ENCODE peak calls at places on chromosomes 1 and 21, in four cellular contexts. E, Y, M and B are unnamed samples.

GRCh38 chr21:14736162-14736561 is 190.0 kb upstream of the SAMSN1 start:
- DNase-seq in Y (no peak), M (no peak), E (no peak), B (no peak)

GRCh38 chr1:109935451-109935900 is 24.8 kb downstream of the CSF1 start:
- DNase-seq in Y (no peak), M (no peak), E (no peak), B (no peak)

GRCh38 chr1:152049291-152050073 is 12.7 kb upstream of the S100A11 start:
- DNase-seq in Y (peak; percentile 80), M (peak; percentile 59), E (no peak), B (no peak)

GRCh38 chr1:164240081-164240480 is 318.9 kb upstream of the PBX1 start:
- DNase-seq in Y (peak; percentile 33), M (no peak), E (no peak), B (no peak)

GRCh38 chr1:61523219-61523618 is 201.7 kb downstream of the TM2D1 start:
- DNase-seq in Y (no peak), M (no peak), E (no peak), B (no peak)

GRCh38 chr1:117147856-117148588 is 26.5 kb upstream of the TRIM45 start:
- DNase-seq in M (peak; percentile 28), E (no peak), Y (peak; percentile 46), B (no peak)

GRCh38 chr21:39976805-39977204 is 109.6 kb downstream of the PCP4 start:
- DNase-seq in Y (no peak), E (no peak), M (no peak), B (no peak)

GRCh38 chr1:103265551-103265950 is 157.2 kb upstream of the COL11A1 start:
- DNase-seq in E (no peak), M (no peak), Y (peak; percentile 64), B (no peak)

GRCh38 chr1:175131100-175131499 is 61.5 kb downstream of the KIAA0040 start:
- DNase-seq in E (no peak), Y (no peak), M (no peak), B (no peak)

GRCh38 chr1:18949689-18950414 is 6.6 kb downstream of the IFFO2 start:
- DNase-seq in E (no peak), M (no peak), Y (peak; percentile 38), B (no peak)

GRCh38 chr1:87362063-87362833 is 33.6 kb downstream of the LMO4 start:
- DNase-seq in M (no peak), Y (no peak), E (no peak), B (no peak)

GRCh38 chr1:205068001-205068400 is 16.3 kb downstream of the TMEM81 start:
- DNase-seq in M (no peak), E (peak; percentile 8), Y (no peak), B (peak; percentile 35)

GRCh38 chr1:37434292-37434907 is 40.0 kb upstream of the ZC3H12A start:
- DNase-seq in M (peak; percentile 30), E (no peak), Y (peak; percentile 55), B (no peak)

GRCh38 chr1:22661880-22662279 is 8.8 kb downstream of the C1QB start:
- DNase-seq in E (no peak), Y (no peak), M (no peak), B (no peak)

GRCh38 chr1:39258146-39258924 is 53.8 kb downstream of the MACF1 start:
- DNase-seq in Y (peak; percentile 78), E (peak; percentile 84), M (peak; percentile 47), B (no peak)

GRCh38 chr1:39261712-39262221 is 57.3 kb downstream of the MACF1 start:
- DNase-seq in M (peak; percentile 24), Y (peak; percentile 60), E (no peak), B (no peak)

GRCh38 chr1:39255212-39255611 is 50.7 kb downstream of the MACF1 start:
- DNase-seq in E (no peak), Y (peak; percentile 32), M (no peak), B (no peak)

GRCh38 chr1:39262802-39263201 is 58.3 kb downstream of the MACF1 start:
- DNase-seq in E (no peak), Y (peak; percentile 58), M (no peak), B (no peak)

GRCh38 chr1:39258925-39259244 is 54.4 kb downstream of the MACF1 start:
- DNase-seq in Y (no peak), E (no peak), M (no peak), B (no peak)
- TF ChIP-seq CTCF in Y (no peak), E (no peak), M (no peak), B (peak; percentile 62)

GRCh38 chr1:94698759-94699502 is 121.2 kb upstream of the SLC44A3 start:
- DNase-seq in M (peak; percentile 67), E (no peak), Y (peak; percentile 64), B (no peak)
- TF ChIP-seq CTCF in M (peak; percentile 5), E (no peak), Y (no peak), B (peak; percentile 11)

DNA sequence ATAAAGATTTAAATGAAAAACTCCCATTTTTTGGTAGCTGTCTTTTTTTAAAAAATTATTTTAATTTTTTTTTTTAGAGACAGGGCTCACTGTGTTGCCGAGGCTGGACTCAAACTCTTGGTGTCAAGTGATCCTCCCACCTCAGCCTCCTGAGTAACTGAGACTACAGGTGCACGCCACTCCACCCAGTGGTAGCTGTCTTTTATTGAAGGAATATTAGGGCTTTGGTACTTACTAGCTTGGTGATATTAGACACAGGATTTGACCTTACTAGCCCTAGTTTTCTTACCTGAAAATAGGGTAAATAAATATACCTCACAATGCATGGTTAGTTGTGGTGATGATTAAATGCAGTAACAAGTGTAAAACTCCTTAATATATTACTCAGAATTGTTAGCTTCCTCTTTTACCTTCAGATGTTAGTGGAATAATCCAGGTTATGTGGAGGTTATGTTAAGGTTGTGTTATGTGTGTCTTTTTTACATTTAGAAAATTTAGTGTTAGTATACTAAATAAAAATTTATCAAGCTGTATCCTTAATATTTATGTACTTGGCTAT is 66.8 kb downstream of the PHACTR4 start:
- DNase-seq in Y (no peak), E (no peak), M (no peak), B (no peak)
- TF ChIP-seq CTCF in Y (no peak), E (no peak), M (no peak), B (no peak)

DNA sequence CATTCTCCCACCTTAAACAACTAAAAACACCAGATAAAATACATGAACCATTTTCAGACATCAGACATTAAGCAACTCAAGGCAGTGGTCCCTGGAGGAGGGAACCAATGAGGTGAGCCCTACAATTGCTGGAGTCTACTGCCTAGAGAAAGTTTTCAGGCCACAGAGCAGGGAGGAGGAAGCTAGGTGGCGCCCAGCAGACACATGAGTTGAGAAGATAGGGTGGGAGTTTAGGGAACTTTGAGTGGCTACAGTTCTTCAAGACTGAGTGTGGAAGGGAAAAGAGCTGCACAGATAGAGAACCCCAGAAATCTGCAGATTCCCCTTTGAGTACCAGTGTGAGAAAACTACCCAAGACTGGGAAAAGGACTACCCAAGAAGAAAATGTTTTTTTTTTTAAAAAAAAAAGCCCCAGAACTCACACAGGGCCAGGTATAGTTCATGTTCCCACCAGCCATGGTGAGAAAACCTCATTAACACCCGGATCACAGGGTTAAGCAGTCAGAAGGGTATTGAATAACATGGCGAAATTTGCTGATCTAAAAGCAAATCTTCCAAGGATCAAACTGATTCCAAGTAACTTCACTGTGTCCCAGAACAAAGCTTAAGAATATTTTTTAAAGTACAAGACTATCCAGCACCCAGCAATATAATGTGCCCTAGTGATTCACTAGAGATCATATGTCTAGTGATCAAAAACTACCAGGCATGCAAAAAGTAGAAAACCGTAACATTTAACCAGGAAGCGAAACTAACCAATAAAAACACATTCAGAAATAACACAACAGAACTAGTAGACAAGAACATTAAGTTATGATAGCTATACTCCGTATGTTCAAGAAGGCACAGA is 12.0 kb downstream of the ALDH9A1 start:
- DNase-seq in E (no peak), M (no peak), Y (no peak), B (no peak)
- TF ChIP-seq CTCF in E (no peak), M (no peak), Y (peak; percentile 42), B (no peak)

GRCh38 chr1:24961961-24962861 is 32.1 kb upstream of the RUNX3 start:
- DNase-seq in M (no peak), E (no peak), Y (no peak), B (no peak)
- TF ChIP-seq CTCF in M (no peak), E (no peak), Y (no peak), B (no peak)

GRCh38 chr1:154327466-154328317 is 2.4 kb downstream of the ATP8B2 start:
- DNase-seq in E (no peak), Y (no peak), M (no peak), B (no peak)

GRCh38 chr1:154328318-154329151 is 3.2 kb downstream of the ATP8B2 start:
- DNase-seq in M (peak; percentile 79), E (peak; percentile 93), Y (peak; percentile 59), B (no peak)

GRCh38 chr1:154324669-154325582 is at the start of gene ATP8B2:
- DNase-seq in Y (peak; percentile 72), M (peak; percentile 62), E (peak; percentile 88), B (no peak)

GRCh38 chr1:154325583-154326545 is 539 bp downstream of the ATP8B2 start:
- DNase-seq in M (peak; percentile 87), Y (peak; percentile 86), E (peak; percentile 84), B (no peak)

GRCh38 chr1:154326546-154327465 is 1.5 kb downstream of the ATP8B2 start:
- DNase-seq in M (peak; percentile 78), Y (peak; percentile 34), E (peak; percentile 87), B (no peak)
- TF ChIP-seq CTCF in M (no peak), Y (no peak), E (no peak), B (peak; percentile 67)

GRCh38 chr21:31052489-31053142 is 14.3 kb upstream of the KRTAP19-8 start:
- DNase-seq in E (no peak), Y (no peak), M (no peak), B (no peak)
- TF ChIP-seq CTCF in E (no peak), Y (no peak), M (no peak), B (no peak)

GRCh38 chr1:100455478-100456072 is 82.4 kb upstream of the GPR88 start:
- DNase-seq in M (no peak), Y (peak; percentile 36), E (no peak), B (no peak)
- TF ChIP-seq CTCF in M (peak; percentile 27), Y (peak; percentile 48), E (peak; percentile 27), B (peak; percentile 89)